ENCODE peak calls at places on chromosomes 4 and X, in six cellular contexts. J, L, R, M, A and H are unnamed samples.

GRCh38 chr4:182593864-182594263 is 323.3 kb downstream of the DCTD start:
- DNase-seq in R (no peak), M (no peak), A (no peak), L (no peak), J (no peak), H (no peak)

GRCh38 chr4:119939066-119939995 is 127.3 kb downstream of the MAD2L1 start:
- DNase-seq in J (peak), L (no peak), R (no peak), A (no peak), M (no peak), H (no peak)

GRCh38 chr4:1419708-1420107 is 13.5 kb upstream of the NKX1-1 start:
- DNase-seq in A (no peak), R (no peak), M (no peak), L (no peak), J (no peak), H (no peak)

GRCh38 chrX:42748067-42748850 is 29.7 kb downstream of the PPP1R2C start:
- DNase-seq in L (no peak), R (no peak), M (no peak), J (no peak), A (no peak), H (no peak)

GRCh38 chrX:22748093-22748999 is 251.4 kb upstream of the DDX53 start:
- DNase-seq in M (peak), J (no peak), A (no peak), L (peak), R (peak), H (no peak)

GRCh38 chr4:102308032-102308799 is 37.1 kb downstream of the SLC39A8 start:
- DNase-seq in A (no peak), L (peak), M (no peak), R (no peak), J (no peak), H (no peak)

GRCh38 chrX:71053217-71053621 is 14.9 kb downstream of the SNX12 start:
- DNase-seq in R (no peak), L (no peak), J (no peak), M (no peak), A (no peak), H (no peak)

GRCh38 chr4:87442889-87443288 is 20.5 kb downstream of the NUDT9 start:
- DNase-seq in R (no peak), M (no peak), J (no peak), A (no peak), L (no peak), H (no peak)

GRCh38 chrX:70096052-70096451 is 33.8 kb downstream of the OTUD6A start:
- DNase-seq in L (peak), M (no peak), A (no peak), R (no peak), J (no peak), H (no peak)

GRCh38 chr4:147578057-147578476 is 39.1 kb upstream of the TMEM184C start:
- DNase-seq in L (peak), A (no peak), M (no peak), J (peak), R (no peak), H (no peak)

GRCh38 chrX:154654372-154654771 is 993 bp upstream of the CTAG2 start:
- DNase-seq in J (no peak), A (no peak), R (no peak), M (no peak), L (no peak), H (no peak)

GRCh38 chr4:41146716-41147506 is 67.4 kb downstream of the APBB2 start:
- DNase-seq in R (no peak), L (no peak), A (peak), J (no peak), M (no peak), H (no peak)

DNA sequence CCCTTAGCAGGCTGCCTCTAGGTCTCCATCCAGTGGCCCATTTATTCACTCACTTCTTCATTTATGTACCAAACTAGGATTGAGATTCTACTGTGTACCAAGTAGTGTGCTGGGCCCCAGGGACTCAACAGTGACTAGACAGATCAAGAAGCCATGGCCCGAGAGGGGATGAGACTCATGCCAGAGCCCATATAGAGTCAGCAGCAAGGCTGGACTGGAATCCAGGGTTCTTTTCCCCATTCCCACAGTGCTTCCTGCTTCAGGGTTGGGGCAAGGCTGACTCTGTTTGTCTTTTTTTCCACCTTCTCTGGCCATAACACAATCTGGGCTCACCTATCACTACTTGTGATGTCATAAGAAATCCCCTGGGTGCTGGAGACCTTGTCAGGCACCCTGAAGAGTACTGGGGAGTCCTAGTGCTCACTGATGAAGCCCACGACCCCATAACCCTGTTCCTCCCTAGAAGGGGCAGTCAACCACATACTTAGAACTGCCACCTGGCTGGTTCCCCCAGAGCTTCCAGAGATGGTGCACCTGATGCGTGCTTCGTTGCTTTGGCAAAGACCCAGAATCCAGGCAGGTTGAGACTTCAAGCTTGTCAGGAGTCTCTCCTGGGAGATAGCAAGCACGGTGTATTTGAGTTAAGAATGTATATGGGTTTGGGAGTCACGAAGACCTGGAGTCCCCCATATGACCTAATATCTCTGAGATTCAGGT is 6.2 kb downstream of the RTL5 start:
- DNase-seq in R (no peak), J (no peak), A (no peak), L (no peak), M (no peak), H (no peak)
- TF ChIP-seq CTCF in R (no peak), J (no peak), A (no peak), L (no peak), M (no peak), H (no peak)

GRCh38 chr4:187380181-187380581 is 615.4 kb upstream of the ZFP42 start:
- DNase-seq in A (no peak), J (no peak), L (peak), M (peak), R (no peak), H (no peak)
- TF ChIP-seq CTCF in A (no peak), J (peak), L (no peak), M (peak), R (no peak), H (peak)

GRCh38 chr4:23720556-23720955 is 169.3 kb downstream of the PPARGC1A start:
- DNase-seq in R (no peak), A (no peak), L (no peak), J (no peak), M (no peak), H (no peak)

GRCh38 chr4:23718435-23718834 is 171.4 kb downstream of the PPARGC1A start:
- DNase-seq in M (no peak), R (no peak), A (no peak), L (no peak), J (no peak), H (no peak)

GRCh38 chr4:23717528-23718248 is 172.2 kb downstream of the PPARGC1A start:
- DNase-seq in A (no peak), R (no peak), J (no peak), L (peak), M (peak), H (peak)
- TF ChIP-seq CTCF in A (peak), R (no peak), J (peak), L (peak), M (peak), H (peak)

GRCh38 chr4:128186623-128187022 is 101.0 kb downstream of the PGRMC2 start:
- DNase-seq in A (no peak), J (no peak), R (no peak), L (no peak), M (no peak), H (no peak)

GRCh38 chr4:128191115-128191897 is 96.3 kb downstream of the PGRMC2 start:
- DNase-seq in M (peak), A (peak), J (peak), R (peak), L (peak), H (peak)
- TF ChIP-seq CTCF in M (peak), A (peak), J (peak), R (peak), L (peak), H (peak)

GRCh38 chrX:133249659-133250058 is 31.5 kb upstream of the TFDP3 start:
- DNase-seq in A (no peak), J (no peak), L (peak), M (no peak), R (no peak), H (no peak)
- TF ChIP-seq CTCF in A (no peak), J (no peak), L (no peak), M (no peak), R (no peak), H (no peak)

GRCh38 chr4:6783111-6783981 is 819 bp downstream of the KIAA0232 start:
- DNase-seq in A (peak), L (peak), J (peak), R (peak), M (peak), H (peak)
- TF ChIP-seq CTCF in A (no peak), L (no peak), J (no peak), R (no peak), M (no peak), H (no peak)

GRCh38 chrX:24100713-24101112 is 46.0 kb downstream of the EIF2S3 start:
- DNase-seq in L (no peak), R (no peak), M (no peak), J (no peak), A (no peak), H (no peak)
- TF ChIP-seq CTCF in L (no peak), R (no peak), M (no peak), J (no peak), A (no peak), H (no peak)

DNA sequence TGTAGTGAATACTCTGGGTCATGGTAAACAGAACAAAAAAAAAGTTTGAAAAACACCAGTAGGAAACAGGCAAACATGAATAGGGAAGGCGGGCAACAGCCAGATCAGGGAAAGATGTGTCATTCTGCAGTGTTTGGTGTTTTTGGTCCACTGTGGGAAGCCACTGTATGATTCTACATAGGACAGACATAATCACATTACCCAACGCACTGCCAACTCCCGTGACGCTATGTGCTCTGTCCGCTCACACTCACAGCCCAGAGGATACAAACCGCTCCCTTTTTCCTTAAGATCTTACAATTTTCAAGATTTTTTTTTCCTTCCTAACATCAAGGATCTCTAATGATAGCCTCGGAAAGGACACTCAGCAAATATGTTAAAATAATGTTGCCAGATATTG is 59.3 kb downstream of the HADH start:
- DNase-seq in A (no peak), R (no peak), L (no peak), M (no peak), J (no peak), H (no peak)
- TF ChIP-seq CTCF in A (no peak), R (no peak), L (no peak), M (no peak), J (no peak), H (no peak)

DNA sequence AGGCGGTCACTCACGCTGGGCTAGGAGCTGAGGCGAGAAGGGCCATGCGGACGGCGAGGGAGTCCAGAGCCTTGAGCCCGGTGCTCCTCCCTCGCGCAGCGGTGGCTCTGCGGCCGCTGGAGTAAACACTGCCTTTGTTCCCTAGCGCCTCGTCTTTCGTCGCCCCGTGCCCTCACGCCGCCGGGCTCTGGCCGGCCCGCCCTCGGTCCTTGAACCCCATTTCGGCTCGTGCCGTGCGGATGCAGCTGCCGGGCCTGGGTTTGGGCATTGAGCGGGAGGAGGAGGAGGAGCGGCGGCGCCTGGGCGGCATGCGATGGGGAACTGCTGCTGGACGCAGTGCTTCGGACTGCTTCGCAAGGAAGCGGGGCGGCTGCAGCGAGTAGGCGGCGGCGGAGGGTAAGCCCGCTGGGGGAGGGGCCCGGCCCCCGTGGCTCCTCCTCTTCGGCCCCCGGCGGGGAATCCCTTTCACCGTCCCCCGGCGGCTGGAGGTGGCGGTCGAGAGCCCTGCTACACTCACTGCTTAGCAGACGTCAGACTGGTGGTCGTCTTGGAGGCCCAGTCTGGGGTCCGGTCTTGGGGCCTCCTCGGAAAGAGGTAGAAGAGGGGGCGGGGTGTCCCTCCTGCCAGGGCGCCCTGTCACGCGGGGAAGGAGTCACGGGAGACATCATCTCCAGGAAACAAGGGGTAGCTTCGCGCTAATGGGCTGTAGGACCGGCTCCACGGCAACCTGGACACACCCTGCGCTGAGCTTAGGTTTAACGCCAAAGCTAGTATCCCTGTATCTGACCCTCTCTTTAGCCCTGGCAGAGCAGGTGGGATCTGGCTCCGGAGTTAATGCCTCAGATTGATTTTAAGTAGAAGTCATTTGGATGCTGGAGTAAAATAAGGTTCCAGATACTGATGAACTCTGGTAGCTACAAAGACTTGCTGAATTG is at the start of gene AP1AR:
- DNase-seq in R (peak), J (no peak), M (peak), A (peak), L (peak), H (peak)
- TF ChIP-seq CTCF in R (no peak), J (peak), M (no peak), A (peak), L (no peak), H (no peak)

DNA sequence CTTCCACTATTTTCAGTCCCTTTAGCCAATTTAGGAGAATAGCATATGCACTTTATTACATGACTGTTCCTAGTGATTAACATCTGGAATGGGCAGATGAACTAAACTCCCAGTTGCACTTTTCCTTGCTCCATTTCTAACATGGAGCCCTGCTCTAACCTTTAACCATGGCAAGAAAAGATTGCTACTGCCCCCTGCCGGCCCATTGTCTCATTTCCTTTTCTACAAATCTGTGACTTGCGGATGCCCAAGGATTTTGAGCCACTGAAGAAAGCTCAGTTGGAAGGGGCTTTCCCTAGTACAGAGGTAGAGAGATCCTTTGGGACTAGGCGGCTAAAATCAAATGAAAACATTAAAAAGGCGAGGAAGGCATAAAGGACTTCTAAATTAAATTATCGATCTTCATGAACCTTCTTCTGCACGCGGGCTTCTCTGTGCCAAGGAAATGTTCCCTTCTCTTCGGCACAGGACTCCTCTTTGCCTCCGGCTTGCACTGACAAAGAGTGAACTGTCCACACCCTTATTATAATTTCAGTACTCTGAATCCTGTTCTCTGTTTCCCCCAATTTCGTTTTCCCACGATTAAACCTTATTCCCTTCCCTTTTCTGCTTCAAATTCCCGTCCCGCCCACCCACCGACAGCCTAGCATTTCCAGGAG is 578 bp upstream of the GLRA2 start:
- DNase-seq in M (peak), A (peak), J (no peak), R (peak), L (peak), H (no peak)
- TF ChIP-seq CTCF in M (peak), A (peak), J (peak), R (no peak), L (peak), H (peak)